ENCODE peak calls at places on chromosomes 2 and 18, in eight cellular contexts. S is PC-9, T is HT-29, D is stomach, K is osteoblast, P is heart right ventricle, M is D341Med, V is left ventricle myocardium superior. X is an unnamed sample.

GRCh38 chr2:167420261-167420660 is 532.0 kb downstream of the XIRP2 start:
- DNase-seq in S (no peak), T (no peak), D (no peak), K (no peak), P (no peak), M (no peak), V (no peak), X (no peak)

GRCh38 chr2:190791983-190792575 is 88.5 kb upstream of the GLS start:
- DNase-seq in S (no peak), T (no peak), D (no peak), K (no peak), P (no peak), M (no peak), V (no peak), X (no peak)

GRCh38 chr2:199223791-199224190 is 233.9 kb downstream of the SATB2 start:
- DNase-seq in S (peak; percentile 22), T (no peak), D (no peak), K (no peak), P (no peak), M (no peak), V (no peak), X (no peak)

GRCh38 chr18:46414863-46415262 is 242.2 kb downstream of the LOXHD1 start:
- DNase-seq in S (no peak), T (no peak), D (no peak), K (no peak), P (no peak), M (no peak), V (no peak), X (no peak)

GRCh38 chr2:219002395-219003266 is 9.4 kb upstream of the CRYBA2 start:
- DNase-seq in S (peak; percentile 75), T (peak; percentile 79), D (peak; percentile 88), K (peak; percentile 91), P (no peak), M (peak; percentile 49), V (peak; percentile 48), X (no peak)

GRCh38 chr2:70103531-70104061 is 16.3 kb downstream of the PCBP1 start:
- DNase-seq in S (no peak), T (no peak), D (no peak), K (no peak), P (no peak), M (no peak), V (no peak), X (peak; percentile 40)

GRCh38 chr2:211737282-211737681 is 801.3 kb downstream of the ERBB4 start:
- DNase-seq in S (no peak), T (no peak), D (no peak), K (no peak), P (no peak), M (no peak), V (no peak), X (peak; percentile 46)

GRCh38 chr18:79754022-79754761 is 43.5 kb upstream of the KCNG2 start:
- DNase-seq in S (no peak), T (no peak), D (no peak), K (peak; percentile 34), P (no peak), M (no peak), V (no peak), X (no peak)

GRCh38 chr2:175640655-175641054 is 361.4 kb downstream of the LNPK start:
- DNase-seq in S (no peak), T (no peak), D (no peak), K (no peak), P (no peak), M (no peak), V (no peak), X (no peak)

GRCh38 chr2:40487592-40487991 is 35.7 kb upstream of the SLC8A1 start:
- DNase-seq in S (no peak), T (no peak), D (no peak), K (no peak), P (no peak), M (no peak), V (no peak), X (no peak)

GRCh38 chr2:17375262-17375661 is 143.0 kb downstream of the RAD51AP2 start:
- DNase-seq in S (no peak), T (no peak), D (no peak), K (no peak), P (no peak), M (no peak), V (no peak), X (no peak)

GRCh38 chr2:64093341-64093740 is 50.9 kb downstream of the PELI1 start:
- DNase-seq in S (no peak), T (no peak), D (no peak), K (no peak), P (no peak), M (no peak), V (no peak), X (no peak)

GRCh38 chr18:58267493-58267892 is 223.5 kb downstream of the NEDD4L start:
- DNase-seq in S (no peak), T (no peak), D (no peak), K (no peak), P (no peak), M (no peak), V (no peak), X (no peak)

GRCh38 chr2:132522901-132523300 is 106.3 kb downstream of the GPR39 start:
- DNase-seq in S (no peak), T (no peak), D (no peak), K (no peak), P (no peak), M (no peak), V (no peak), X (no peak)

GRCh38 chr2:233221378-233222063 is 30.0 kb upstream of the ATG16L1 start:
- DNase-seq in S (no peak), T (no peak), D (no peak), K (no peak), P (no peak), M (no peak), V (no peak), X (no peak)

GRCh38 chr2:47811668-47812067 is 28.7 kb downstream of the MSH6 start:
- DNase-seq in S (no peak), T (no peak), D (no peak), K (no peak), P (no peak), M (no peak), V (no peak), X (no peak)

GRCh38 chr18:62518460-62519375 is 4.1 kb upstream of the ZCCHC2 start:
- DNase-seq in S (no peak), T (no peak), D (no peak), K (no peak), P (no peak), M (no peak), V (no peak), X (no peak)

GRCh38 chr18:37272841-37273240 is 292.8 kb downstream of the CELF4 start:
- DNase-seq in S (no peak), T (no peak), D (no peak), K (peak; percentile 31), P (no peak), M (no peak), V (no peak), X (no peak)

GRCh38 chr2:238879621-238880377 is 31.9 kb downstream of the TWIST2 start:
- DNase-seq in S (no peak), T (no peak), D (no peak), K (no peak), P (no peak), M (no peak), V (no peak), X (no peak)

GRCh38 chr2:149223472-149224062 is 106.8 kb upstream of the LYPD6 start:
- DNase-seq in S (no peak), T (no peak), D (no peak), K (no peak), P (no peak), M (no peak), V (no peak), X (no peak)

GRCh38 chr2:219000569-219000960 is 7.3 kb upstream of the CRYBA2 start:
- DNase-seq in S (no peak), T (no peak), D (peak; percentile 61), K (peak; percentile 82), P (no peak), M (no peak), V (no peak), X (no peak)

GRCh38 chr18:79506191-79507075 is 110.7 kb downstream of the NFATC1 start:
- DNase-seq in S (no peak), T (no peak), D (no peak), K (peak; percentile 78), P (no peak), M (no peak), V (peak; percentile 66), X (peak; percentile 48)

GRCh38 chr2:132426033-132426432 is 9.4 kb downstream of the GPR39 start:
- DNase-seq in S (no peak), T (no peak), D (no peak), K (no peak), P (no peak), M (no peak), V (no peak), X (no peak)

GRCh38 chr2:164661349-164661748 is 40.1 kb upstream of the GRB14 start:
- DNase-seq in S (no peak), T (peak; percentile 10), D (no peak), K (no peak), P (no peak), M (no peak), V (no peak), X (no peak)

GRCh38 chr18:37537868-37538525 is 27.6 kb downstream of the CELF4 start:
- DNase-seq in S (peak; percentile 56), T (peak; percentile 40), D (peak; percentile 78), K (peak; percentile 98), P (peak; percentile 80), M (peak; percentile 97), V (peak; percentile 86), X (no peak)

GRCh38 chr18:62938006-62938405 is 222.7 kb downstream of the PHLPP1 start:
- DNase-seq in S (no peak), T (no peak), D (no peak), K (no peak), P (no peak), M (no peak), V (no peak), X (peak; percentile 8)

GRCh38 chr2:96869281-96869823 is 528 bp downstream of the SEMA4C start:
- DNase-seq in S (peak; percentile 77), T (peak; percentile 12), D (peak; percentile 84), K (peak; percentile 97), P (peak; percentile 87), M (peak; percentile 69), V (peak; percentile 91), X (no peak)

GRCh38 chr2:207284556-207285450 is 119.1 kb upstream of the KLF7 start:
- DNase-seq in S (no peak), T (no peak), D (no peak), K (no peak), P (no peak), M (no peak), V (no peak), X (no peak)

GRCh38 chr2:48395658-48396057 is 134.3 kb upstream of the STON1 start:
- DNase-seq in S (no peak), T (no peak), D (no peak), K (no peak), P (no peak), M (no peak), V (no peak), X (peak; percentile 2)

GRCh38 chr2:191443446-191443845 is 198.2 kb downstream of the MYO1B start:
- DNase-seq in S (no peak), T (no peak), D (no peak), K (no peak), P (no peak), M (no peak), V (no peak), X (no peak)

GRCh38 chr2:147031897-147032296 is 812.9 kb upstream of the ACVR2A start:
- DNase-seq in S (no peak), T (no peak), D (no peak), K (no peak), P (no peak), M (no peak), V (no peak), X (no peak)

GRCh38 chr2:173307287-173307686 is 47.4 kb upstream of the CDCA7 start:
- DNase-seq in S (no peak), T (no peak), D (no peak), K (no peak), P (no peak), M (no peak), V (no peak), X (no peak)

GRCh38 chr2:86031151-86031550 is 74.5 kb downstream of the POLR1A start:
- DNase-seq in S (no peak), T (no peak), D (no peak), K (no peak), P (no peak), M (no peak), V (no peak), X (no peak)

GRCh38 chr18:7032537-7032936 is 85.1 kb downstream of the LAMA1 start:
- DNase-seq in S (no peak), T (no peak), D (no peak), K (no peak), P (no peak), M (no peak), V (no peak), X (no peak)

X was measured in AML-193.